ENCODE peak calls at places on chromosomes 7 and 10, in eight cellular contexts. G, N, P, U, F, E, B and H are unnamed samples.

GRCh38 chr7:22189741-22190140 is 167.2 kb downstream of the RAPGEF5 start:
- DNase-seq in G (no peak), N (no peak), P (no peak), U (no peak), F (no peak), E (no peak), B (no peak), H (no peak)

GRCh38 chr7:13882051-13882450 is 107.4 kb downstream of the ETV1 start:
- DNase-seq in G (no peak), N (peak), P (no peak), U (no peak), F (no peak), E (no peak), B (no peak), H (no peak)

GRCh38 chr10:123139521-123140163 is 3.9 kb downstream of the HMX3 start:
- DNase-seq in G (no peak), N (no peak), P (no peak), U (no peak), F (no peak), E (no peak), B (no peak), H (peak)

GRCh38 chr7:80088705-80089104 is 45.9 kb upstream of the GNAI1 start:
- DNase-seq in G (no peak), N (no peak), P (no peak), U (no peak), F (no peak), E (peak), B (no peak), H (no peak)

GRCh38 chr7:155799514-155799913 is 12.7 kb downstream of the SHH start:
- DNase-seq in G (no peak), N (no peak), P (no peak), U (no peak), F (no peak), E (no peak), B (no peak), H (no peak)

GRCh38 chr7:93316730-93317129 is 84.6 kb downstream of the VPS50 start:
- DNase-seq in G (no peak), N (no peak), P (no peak), U (no peak), F (no peak), E (no peak), B (no peak), H (no peak)

GRCh38 chr7:43631559-43631958 is 48.7 kb downstream of the STK17A start:
- DNase-seq in G (no peak), N (no peak), P (no peak), U (no peak), F (no peak), E (no peak), B (no peak), H (no peak)

GRCh38 chr10:78335691-78336401 is 302.2 kb downstream of the RPS24 start:
- DNase-seq in G (no peak), N (peak), P (no peak), U (no peak), F (no peak), E (peak), B (no peak), H (no peak)

GRCh38 chr7:130904792-130905191 is 170.8 kb upstream of the KLF14 start:
- DNase-seq in G (no peak), N (peak), P (no peak), U (no peak), F (no peak), E (peak), B (no peak), H (no peak)

GRCh38 chr7:47221826-47222225 is 360.1 kb downstream of the TNS3 start:
- DNase-seq in G (no peak), N (no peak), P (no peak), U (no peak), F (no peak), E (no peak), B (no peak), H (no peak)